ENCODE peak calls at places on chromosomes 5 and 9, in nine cellular contexts. One of them, this sample, is unnamed.

GRCh38 chr5:134018154-134018985 is 13.6 kb upstream of the VDAC1 start:
- DNase-seq in right lobe of liver: peak; percentile 69
- DNase-seq in CD4-positive, CD25-positive, alpha-beta regulatory T cell: no peak
- DNase-seq in Peyer's patch: peak; percentile 92
- DNase-seq in heart left ventricle: no peak
- DNase-seq in CD8-positive, alpha-beta T cell: no peak
- DNase-seq in fibroblast of lung: no peak
- DNase-seq in stomach: peak; percentile 85
- DNase-seq in CD8-positive, alpha-beta memory T cell: no peak
- DNase-seq in this sample: no peak

GRCh38 chr9:110157812-110158629 is 49.9 kb downstream of the C9orf152 start:
- DNase-seq in right lobe of liver: no peak
- DNase-seq in CD4-positive, CD25-positive, alpha-beta regulatory T cell: no peak
- DNase-seq in Peyer's patch: no peak
- DNase-seq in heart left ventricle: no peak
- DNase-seq in CD8-positive, alpha-beta T cell: no peak
- DNase-seq in fibroblast of lung: no peak
- DNase-seq in stomach: no peak
- DNase-seq in CD8-positive, alpha-beta memory T cell: no peak
- DNase-seq in this sample: no peak

GRCh38 chr9:35822926-35823325 is 5.6 kb downstream of the FAM221B start:
- DNase-seq in right lobe of liver: no peak
- DNase-seq in CD4-positive, CD25-positive, alpha-beta regulatory T cell: no peak
- DNase-seq in Peyer's patch: no peak
- DNase-seq in heart left ventricle: no peak
- DNase-seq in CD8-positive, alpha-beta T cell: no peak
- DNase-seq in fibroblast of lung: no peak
- DNase-seq in stomach: no peak
- DNase-seq in CD8-positive, alpha-beta memory T cell: no peak
- DNase-seq in this sample: no peak

GRCh38 chr5:154945695-154946301 is 4.9 kb downstream of the MRPL22 start:
- DNase-seq in right lobe of liver: no peak
- DNase-seq in CD4-positive, CD25-positive, alpha-beta regulatory T cell: no peak
- DNase-seq in Peyer's patch: no peak
- DNase-seq in heart left ventricle: no peak
- DNase-seq in CD8-positive, alpha-beta T cell: no peak
- DNase-seq in fibroblast of lung: peak; percentile 42
- DNase-seq in stomach: no peak
- DNase-seq in CD8-positive, alpha-beta memory T cell: no peak
- DNase-seq in this sample: no peak

GRCh38 chr9:101176384-101176783 is 147.9 kb downstream of the PLPPR1 start:
- DNase-seq in right lobe of liver: no peak
- DNase-seq in CD4-positive, CD25-positive, alpha-beta regulatory T cell: no peak
- DNase-seq in Peyer's patch: no peak
- DNase-seq in heart left ventricle: no peak
- DNase-seq in CD8-positive, alpha-beta T cell: no peak
- DNase-seq in fibroblast of lung: no peak
- DNase-seq in stomach: no peak
- DNase-seq in CD8-positive, alpha-beta memory T cell: no peak
- DNase-seq in this sample: no peak

GRCh38 chr5:37424441-37424840 is 45.3 kb downstream of the WDR70 start:
- DNase-seq in right lobe of liver: no peak
- DNase-seq in CD4-positive, CD25-positive, alpha-beta regulatory T cell: no peak
- DNase-seq in Peyer's patch: no peak
- DNase-seq in heart left ventricle: no peak
- DNase-seq in CD8-positive, alpha-beta T cell: no peak
- DNase-seq in fibroblast of lung: no peak
- DNase-seq in stomach: no peak
- DNase-seq in CD8-positive, alpha-beta memory T cell: no peak
- DNase-seq in this sample: no peak

GRCh38 chr5:138033275-138033808 is 463 bp upstream of the FAM13B start:
- DNase-seq in right lobe of liver: no peak
- DNase-seq in CD4-positive, CD25-positive, alpha-beta regulatory T cell: no peak
- DNase-seq in Peyer's patch: no peak
- DNase-seq in heart left ventricle: no peak
- DNase-seq in CD8-positive, alpha-beta T cell: no peak
- DNase-seq in fibroblast of lung: peak; percentile 8
- DNase-seq in stomach: no peak
- DNase-seq in CD8-positive, alpha-beta memory T cell: no peak
- DNase-seq in this sample: no peak

GRCh38 chr9:31639444-31639843 is 745.0 kb upstream of the ACO1 start:
- DNase-seq in right lobe of liver: no peak
- DNase-seq in CD4-positive, CD25-positive, alpha-beta regulatory T cell: no peak
- DNase-seq in Peyer's patch: no peak
- DNase-seq in heart left ventricle: no peak
- DNase-seq in CD8-positive, alpha-beta T cell: no peak
- DNase-seq in fibroblast of lung: no peak
- DNase-seq in stomach: no peak
- DNase-seq in CD8-positive, alpha-beta memory T cell: no peak
- DNase-seq in this sample: no peak

DNA sequence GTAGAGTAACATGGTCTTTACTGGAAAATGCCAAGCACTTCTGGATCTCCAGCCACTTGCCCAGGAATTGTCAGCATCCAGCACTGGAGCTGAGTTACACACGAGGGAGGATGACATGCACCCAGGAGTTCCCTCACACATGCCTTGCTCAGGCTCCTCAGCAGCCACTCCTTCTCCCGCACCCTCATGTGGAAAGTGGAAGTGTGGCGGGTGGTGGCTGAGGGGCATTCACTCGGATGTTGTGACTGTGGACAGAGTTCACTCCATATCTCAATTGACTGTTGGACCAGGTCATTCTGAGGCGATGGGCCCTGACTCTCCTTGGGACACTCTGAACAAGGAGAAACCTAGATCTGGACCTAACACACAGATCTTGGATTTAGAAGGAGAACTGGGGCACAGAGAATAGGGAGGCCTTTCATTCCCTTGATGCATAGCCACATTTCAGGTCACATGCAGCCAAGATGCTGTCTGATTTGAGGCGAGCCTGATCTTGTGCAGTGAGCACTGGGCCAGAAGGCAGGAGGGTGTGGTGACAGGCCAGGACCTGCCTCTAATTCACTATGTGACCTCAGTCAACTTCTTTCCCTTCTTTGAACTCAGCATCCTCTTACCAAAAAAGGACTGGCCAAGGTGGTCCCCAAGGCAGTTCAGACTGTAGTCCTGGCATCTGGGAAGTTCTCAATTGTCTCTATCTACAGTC is 62.1 kb downstream of the CYSTM1 start:
- DNase-seq in right lobe of liver: no peak
- DNase-seq in CD4-positive, CD25-positive, alpha-beta regulatory T cell: no peak
- DNase-seq in Peyer's patch: no peak
- DNase-seq in heart left ventricle: no peak
- DNase-seq in CD8-positive, alpha-beta T cell: no peak
- DNase-seq in fibroblast of lung: no peak
- DNase-seq in stomach: no peak
- DNase-seq in CD8-positive, alpha-beta memory T cell: no peak
- DNase-seq in this sample: no peak
- H3K4me1 ChIP-seq in right lobe of liver: peaks cover 3% of the 10 kb centered on the region
- H3K4me1 ChIP-seq in CD4-positive, CD25-positive, alpha-beta regulatory T cell: no peaks in the 10 kb centered on the region
- H3K4me1 ChIP-seq in Peyer's patch: peaks cover 7% of the 10 kb centered on the region
- H3K4me1 ChIP-seq in heart left ventricle: peaks cover 39% of the 10 kb centered on the region
- H3K4me1 ChIP-seq in CD8-positive, alpha-beta T cell: no peaks in the 10 kb centered on the region
- H3K4me1 ChIP-seq in fibroblast of lung: peaks cover 14% of the 10 kb centered on the region
- H3K4me1 ChIP-seq in stomach: peaks cover 95% of the 10 kb centered on the region
- H3K4me1 ChIP-seq in CD8-positive, alpha-beta memory T cell: no peaks in the 10 kb centered on the region
- H3K4me1 ChIP-seq in this sample: peaks cover 41% of the 10 kb centered on the region

DNA sequence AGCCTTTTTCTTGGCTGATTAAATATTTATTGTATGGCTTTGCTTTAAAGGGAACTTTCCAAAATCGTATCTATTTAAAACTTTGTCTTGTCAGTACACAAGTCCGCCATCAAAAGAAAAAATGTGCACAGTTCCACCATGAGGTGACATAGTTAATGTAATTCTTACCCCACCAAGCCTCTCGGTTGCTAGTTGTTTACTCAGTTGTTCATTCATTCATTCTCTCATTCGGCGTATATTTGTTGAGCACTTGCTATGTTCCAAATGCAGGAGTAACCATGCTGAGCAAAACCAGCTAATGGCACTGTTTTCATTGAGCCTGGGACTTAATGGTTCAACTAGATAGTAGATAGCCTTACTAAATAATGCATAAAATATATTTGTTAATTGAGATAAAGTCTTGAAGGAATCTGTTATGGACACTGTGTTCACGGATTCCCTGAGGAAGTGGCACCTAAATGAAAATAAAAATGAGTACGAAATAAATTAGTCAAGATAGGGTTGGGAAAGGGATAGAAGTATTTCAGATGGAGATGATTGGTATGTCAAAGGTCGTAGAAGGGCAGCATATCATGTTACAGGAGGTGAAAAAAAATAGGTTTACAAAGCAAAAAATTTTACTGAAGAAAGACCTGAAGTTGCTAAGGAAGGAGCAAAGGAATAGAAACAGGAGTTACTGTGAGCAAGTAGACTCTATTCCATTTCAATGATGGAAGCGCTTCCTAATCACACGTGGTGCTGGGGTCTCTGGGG is 1.5 kb downstream of the DCAF10 start:
- DNase-seq in right lobe of liver: no peak
- DNase-seq in CD4-positive, CD25-positive, alpha-beta regulatory T cell: no peak
- DNase-seq in Peyer's patch: no peak
- DNase-seq in heart left ventricle: no peak
- DNase-seq in CD8-positive, alpha-beta T cell: no peak
- DNase-seq in fibroblast of lung: no peak
- DNase-seq in stomach: no peak
- DNase-seq in CD8-positive, alpha-beta memory T cell: no peak
- DNase-seq in this sample: no peak
- H3K27ac ChIP-seq in right lobe of liver: no peak overlapping the region
- H3K27ac ChIP-seq in CD4-positive, CD25-positive, alpha-beta regulatory T cell: no peak overlapping the region
- H3K27ac ChIP-seq in Peyer's patch: no peak overlapping the region
- H3K27ac ChIP-seq in heart left ventricle: no peak overlapping the region
- H3K27ac ChIP-seq in CD8-positive, alpha-beta T cell: no peak overlapping the region
- H3K27ac ChIP-seq in fibroblast of lung: peak overlapping the region; percentile 86
- H3K27ac ChIP-seq in stomach: no peak overlapping the region
- H3K27ac ChIP-seq in CD8-positive, alpha-beta memory T cell: peak overlapping the region; percentile 65
- H3K27ac ChIP-seq in this sample: peak overlapping the region; percentile 53

GRCh38 chr9:127769101-127769500 is 9.4 kb downstream of the SH2D3C start:
- DNase-seq in right lobe of liver: no peak
- DNase-seq in CD4-positive, CD25-positive, alpha-beta regulatory T cell: no peak
- DNase-seq in Peyer's patch: no peak
- DNase-seq in heart left ventricle: no peak
- DNase-seq in CD8-positive, alpha-beta T cell: no peak
- DNase-seq in fibroblast of lung: no peak
- DNase-seq in stomach: no peak
- DNase-seq in CD8-positive, alpha-beta memory T cell: no peak
- DNase-seq in this sample: no peak

GRCh38 chr9:127770905-127771569 is 7.4 kb downstream of the SH2D3C start:
- DNase-seq in right lobe of liver: peak; percentile 100
- DNase-seq in CD4-positive, CD25-positive, alpha-beta regulatory T cell: peak; percentile 91
- DNase-seq in Peyer's patch: peak; percentile 98
- DNase-seq in heart left ventricle: peak; percentile 100
- DNase-seq in CD8-positive, alpha-beta T cell: peak; percentile 93
- DNase-seq in fibroblast of lung: peak; percentile 96
- DNase-seq in stomach: peak; percentile 99
- DNase-seq in CD8-positive, alpha-beta memory T cell: peak; percentile 85
- DNase-seq in this sample: no peak

GRCh38 chr9:127771570-127772189 is 6.8 kb downstream of the SH2D3C start:
- DNase-seq in right lobe of liver: no peak
- DNase-seq in CD4-positive, CD25-positive, alpha-beta regulatory T cell: no peak
- DNase-seq in Peyer's patch: no peak
- DNase-seq in heart left ventricle: no peak
- DNase-seq in CD8-positive, alpha-beta T cell: no peak
- DNase-seq in fibroblast of lung: no peak
- DNase-seq in stomach: no peak
- DNase-seq in CD8-positive, alpha-beta memory T cell: no peak
- DNase-seq in this sample: no peak

GRCh38 chr9:127768666-127769065 is 9.8 kb downstream of the SH2D3C start:
- DNase-seq in right lobe of liver: no peak
- DNase-seq in CD4-positive, CD25-positive, alpha-beta regulatory T cell: no peak
- DNase-seq in Peyer's patch: no peak
- DNase-seq in heart left ventricle: no peak
- DNase-seq in CD8-positive, alpha-beta T cell: no peak
- DNase-seq in fibroblast of lung: no peak
- DNase-seq in stomach: no peak
- DNase-seq in CD8-positive, alpha-beta memory T cell: no peak
- DNase-seq in this sample: no peak

DNA sequence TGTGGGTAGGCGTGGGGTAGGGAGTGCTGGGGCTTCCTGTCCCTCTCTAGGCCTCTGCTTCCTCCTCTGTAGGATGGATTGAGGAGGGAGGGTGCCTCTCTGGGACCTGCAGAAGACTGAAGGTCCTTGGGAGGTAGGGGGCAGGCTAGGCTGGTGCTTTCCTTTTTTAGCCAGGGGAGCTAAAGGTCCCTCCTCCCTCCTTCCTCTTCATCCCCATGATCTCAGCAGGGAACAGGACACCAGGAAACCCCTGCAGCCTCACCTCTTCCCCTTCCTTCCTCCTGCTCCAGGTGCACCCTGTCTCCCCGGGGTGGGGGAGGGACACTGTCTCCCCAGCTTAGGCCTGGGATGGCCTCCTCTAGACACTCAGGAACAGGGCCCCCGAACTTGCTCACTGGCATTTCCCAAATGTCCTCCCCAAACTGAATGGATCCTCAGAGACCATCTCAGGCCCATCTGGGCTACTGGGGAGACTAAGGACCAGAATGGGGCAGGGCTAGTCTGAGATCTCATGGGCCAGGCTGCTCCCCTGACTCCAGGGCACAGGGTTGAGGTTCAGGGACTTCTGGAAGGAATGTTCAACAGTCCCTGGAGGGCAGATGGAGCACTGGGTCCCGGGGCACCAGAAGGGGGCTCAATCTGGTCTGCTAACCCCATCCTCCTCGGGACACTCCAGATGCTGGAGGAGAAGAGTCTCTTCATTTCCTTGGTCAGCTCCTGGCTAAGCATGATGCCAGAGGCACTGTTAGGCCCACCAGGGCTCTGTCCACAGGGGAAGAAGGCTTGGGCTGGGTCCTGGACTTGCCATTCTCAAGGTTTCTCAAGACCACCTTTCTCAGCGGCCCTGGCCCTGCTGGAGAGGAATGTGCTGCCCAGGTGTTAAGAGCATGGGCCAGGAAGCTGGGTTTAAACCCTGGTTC is 8.2 kb downstream of the SH2D3C start:
- DNase-seq in right lobe of liver: no peak
- DNase-seq in CD4-positive, CD25-positive, alpha-beta regulatory T cell: no peak
- DNase-seq in Peyer's patch: no peak
- DNase-seq in heart left ventricle: no peak
- DNase-seq in CD8-positive, alpha-beta T cell: no peak
- DNase-seq in fibroblast of lung: no peak
- DNase-seq in stomach: no peak
- DNase-seq in CD8-positive, alpha-beta memory T cell: no peak
- DNase-seq in this sample: no peak
- H3K36me3 ChIP-seq in right lobe of liver: no peaks in the 10 kb centered on the region
- H3K36me3 ChIP-seq in CD4-positive, CD25-positive, alpha-beta regulatory T cell: peaks cover 26% of the 10 kb centered on the region
- H3K36me3 ChIP-seq in Peyer's patch: no peaks in the 10 kb centered on the region
- H3K36me3 ChIP-seq in heart left ventricle: peaks cover 26% of the 10 kb centered on the region
- H3K36me3 ChIP-seq in CD8-positive, alpha-beta T cell: peaks cover 29% of the 10 kb centered on the region
- H3K36me3 ChIP-seq in fibroblast of lung: no peaks in the 10 kb centered on the region
- H3K36me3 ChIP-seq in stomach: no peaks in the 10 kb centered on the region
- H3K36me3 ChIP-seq in CD8-positive, alpha-beta memory T cell: peaks cover 22% of the 10 kb centered on the region
- H3K36me3 ChIP-seq in this sample: no peaks in the 10 kb centered on the region

GRCh38 chr9:20321683-20322082 is 300.6 kb downstream of the MLLT3 start:
- DNase-seq in right lobe of liver: no peak
- DNase-seq in CD4-positive, CD25-positive, alpha-beta regulatory T cell: peak; percentile 39
- DNase-seq in Peyer's patch: peak; percentile 55
- DNase-seq in heart left ventricle: no peak
- DNase-seq in CD8-positive, alpha-beta T cell: peak; percentile 32
- DNase-seq in fibroblast of lung: no peak
- DNase-seq in stomach: no peak
- DNase-seq in CD8-positive, alpha-beta memory T cell: peak; percentile 20
- DNase-seq in this sample: no peak

GRCh38 chr9:20319641-20320337 is 302.5 kb downstream of the MLLT3 start:
- DNase-seq in right lobe of liver: no peak
- DNase-seq in CD4-positive, CD25-positive, alpha-beta regulatory T cell: no peak
- DNase-seq in Peyer's patch: no peak
- DNase-seq in heart left ventricle: no peak
- DNase-seq in CD8-positive, alpha-beta T cell: no peak
- DNase-seq in fibroblast of lung: peak; percentile 30
- DNase-seq in stomach: no peak
- DNase-seq in CD8-positive, alpha-beta memory T cell: no peak
- DNase-seq in this sample: no peak

GRCh38 chr9:20320921-20321320 is 301.4 kb downstream of the MLLT3 start:
- DNase-seq in right lobe of liver: no peak
- DNase-seq in CD4-positive, CD25-positive, alpha-beta regulatory T cell: no peak
- DNase-seq in Peyer's patch: no peak
- DNase-seq in heart left ventricle: no peak
- DNase-seq in CD8-positive, alpha-beta T cell: no peak
- DNase-seq in fibroblast of lung: no peak
- DNase-seq in stomach: no peak
- DNase-seq in CD8-positive, alpha-beta memory T cell: no peak
- DNase-seq in this sample: no peak

GRCh38 chr9:20319241-20319640 is 303.1 kb downstream of the MLLT3 start:
- DNase-seq in right lobe of liver: no peak
- DNase-seq in CD4-positive, CD25-positive, alpha-beta regulatory T cell: no peak
- DNase-seq in Peyer's patch: no peak
- DNase-seq in heart left ventricle: no peak
- DNase-seq in CD8-positive, alpha-beta T cell: no peak
- DNase-seq in fibroblast of lung: no peak
- DNase-seq in stomach: no peak
- DNase-seq in CD8-positive, alpha-beta memory T cell: no peak
- DNase-seq in this sample: no peak

GRCh38 chr9:20322212-20322611 is 300.1 kb downstream of the MLLT3 start:
- DNase-seq in right lobe of liver: no peak
- DNase-seq in CD4-positive, CD25-positive, alpha-beta regulatory T cell: no peak
- DNase-seq in Peyer's patch: no peak
- DNase-seq in heart left ventricle: no peak
- DNase-seq in CD8-positive, alpha-beta T cell: no peak
- DNase-seq in fibroblast of lung: no peak
- DNase-seq in stomach: no peak
- DNase-seq in CD8-positive, alpha-beta memory T cell: no peak
- DNase-seq in this sample: no peak
- H3K4me1 ChIP-seq in right lobe of liver: no peaks in the 10 kb centered on the region
- H3K4me1 ChIP-seq in CD4-positive, CD25-positive, alpha-beta regulatory T cell: peaks cover 67% of the 10 kb centered on the region
- H3K4me1 ChIP-seq in Peyer's patch: no peaks in the 10 kb centered on the region
- H3K4me1 ChIP-seq in heart left ventricle: peaks cover 17% of the 10 kb centered on the region
- H3K4me1 ChIP-seq in CD8-positive, alpha-beta T cell: peaks cover 45% of the 10 kb centered on the region
- H3K4me1 ChIP-seq in fibroblast of lung: no peaks in the 10 kb centered on the region
- H3K4me1 ChIP-seq in stomach: peaks cover 20% of the 10 kb centered on the region
- H3K4me1 ChIP-seq in CD8-positive, alpha-beta memory T cell: peaks cover 70% of the 10 kb centered on the region
- H3K4me1 ChIP-seq in this sample: peaks cover 21% of the 10 kb centered on the region

This sample was measured in vagina.